ENCODE peak calls at places on chromosomes 6 and 20, in nine cellular contexts. J is stomach, V is choroid plexus epithelial cell, H is tibial nerve, F is left lung, D is retinal pigment epithelial cell, K is right atrium auricular region, T is fibroblast of lung, G is PC-3. Y is an unnamed sample.

GRCh38 chr20:37431786-37432185 is 85.8 kb downstream of the SRC start:
- DNase-seq in T (no peak), G (no peak), H (no peak), J (no peak), F (no peak), D (no peak), K (no peak), V (no peak), Y (no peak)

GRCh38 chr6:75751443-75751842 is 2.4 kb downstream of the MYO6 start:
- DNase-seq in K (no peak), F (no peak), H (no peak), D (no peak), J (no peak), T (peak), G (peak), V (peak), Y (no peak)

GRCh38 chr6:16466778-16467177 is 228.4 kb downstream of the GMPR start:
- DNase-seq in H (no peak), V (no peak), F (no peak), J (no peak), K (no peak), T (no peak), D (no peak), G (no peak), Y (no peak)

GRCh38 chr6:63477422-63478040 is 94.7 kb upstream of the LOC128125822 start:
- DNase-seq in F (no peak), H (no peak), V (no peak), K (no peak), T (no peak), J (no peak), D (no peak), G (no peak), Y (no peak)

GRCh38 chr6:76584121-76584520 is 511.7 kb upstream of the IMPG1 start:
- DNase-seq in D (no peak), F (no peak), K (no peak), G (no peak), V (no peak), H (no peak), T (no peak), J (no peak), Y (no peak)

GRCh38 chr6:15518057-15518456 is 144.8 kb downstream of the DTNBP1 start:
- DNase-seq in K (no peak), H (no peak), G (no peak), V (no peak), T (peak), D (no peak), J (no peak), F (no peak), Y (no peak)

GRCh38 chr6:111723412-111723970 is 117.8 kb upstream of the TRAF3IP2 start:
- DNase-seq in K (no peak), H (no peak), F (no peak), G (no peak), J (no peak), D (no peak), V (no peak), T (peak), Y (no peak)

GRCh38 chr6:33772114-33772830 is 16.7 kb downstream of the LEMD2 start:
- DNase-seq in G (no peak), K (no peak), H (no peak), J (no peak), T (no peak), V (peak), F (peak), D (no peak), Y (no peak)

GRCh38 chr6:28393912-28394662 is 5.5 kb downstream of the ZSCAN12 start:
- DNase-seq in T (no peak), D (no peak), F (no peak), G (peak), J (no peak), K (no peak), V (peak), H (no peak), Y (no peak)

GRCh38 chr6:9431945-9432344 is 982.9 kb downstream of the TFAP2A start:
- DNase-seq in T (no peak), G (no peak), H (no peak), K (no peak), V (no peak), J (no peak), F (no peak), D (no peak), Y (no peak)

GRCh38 chr6:127606131-127606562 is 29.2 kb downstream of the C6orf58 start:
- DNase-seq in T (peak), F (no peak), K (no peak), H (no peak), G (peak), J (no peak), V (peak), D (peak), Y (peak)

GRCh38 chr6:1622851-1623768 is 13.4 kb downstream of the FOXC1 start:
- DNase-seq in T (no peak), H (no peak), J (peak), V (no peak), D (no peak), K (no peak), F (no peak), G (no peak), Y (no peak)

GRCh38 chr20:34546751-34547181 is 11.8 kb upstream of the MAP1LC3A start:
- DNase-seq in F (peak), V (no peak), D (no peak), G (no peak), H (no peak), J (no peak), K (no peak), T (no peak), Y (no peak)

GRCh38 chr6:42263165-42263852 is 45.6 kb upstream of the MRPS10 start:
- DNase-seq in V (no peak), G (no peak), D (no peak), J (no peak), T (no peak), H (no peak), K (no peak), F (no peak), Y (no peak)

GRCh38 chr6:45591816-45592359 is 214.2 kb upstream of the SUPT3H start:
- DNase-seq in T (no peak), G (no peak), K (no peak), V (no peak), H (no peak), F (no peak), J (no peak), D (no peak), Y (no peak)

GRCh38 chr6:84078335-84078734 is 44.8 kb downstream of the MRAP2 start:
- DNase-seq in F (no peak), D (no peak), G (no peak), K (no peak), V (no peak), T (no peak), H (no peak), J (no peak), Y (no peak)

GRCh38 chr6:84081222-84081621 is 47.6 kb downstream of the MRAP2 start:
- DNase-seq in V (no peak), J (no peak), D (no peak), G (no peak), T (no peak), F (no peak), K (no peak), H (no peak), Y (no peak)

GRCh38 chr6:84086545-84087429 is 53.2 kb downstream of the MRAP2 start:
- DNase-seq in T (no peak), G (no peak), J (no peak), F (no peak), D (no peak), V (no peak), K (no peak), H (no peak), Y (no peak)

GRCh38 chr6:84077645-84078044 is 44.1 kb downstream of the MRAP2 start:
- DNase-seq in V (no peak), D (no peak), F (no peak), K (no peak), H (no peak), T (no peak), J (no peak), G (no peak), Y (no peak)

DNA sequence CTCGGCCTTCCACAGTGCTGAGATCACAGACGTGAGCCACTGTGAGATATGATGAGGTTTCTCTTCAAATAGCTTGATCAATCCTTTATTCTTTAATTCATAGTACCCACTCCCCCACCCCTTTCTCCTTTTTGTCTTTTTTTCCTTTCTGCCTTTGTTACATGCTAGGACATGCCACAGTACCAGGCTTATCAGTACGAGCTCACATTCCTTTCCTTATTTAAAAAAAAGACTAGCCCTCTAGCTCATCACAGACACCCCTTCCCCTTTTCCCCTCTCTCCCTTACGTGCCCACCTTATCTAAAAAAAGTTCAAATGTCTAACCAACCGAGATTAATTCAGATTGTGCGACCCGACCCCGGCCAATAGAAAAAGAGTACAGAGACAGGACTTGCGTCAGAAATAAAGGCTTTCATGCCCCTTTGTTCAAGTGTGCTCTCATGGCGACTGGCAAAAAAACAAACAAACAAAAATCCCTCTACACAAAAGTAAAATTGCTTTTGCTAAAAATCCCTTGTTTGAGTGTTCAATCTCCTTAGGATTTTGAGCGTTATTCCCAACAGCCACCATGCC is 49.2 kb downstream of the MRAP2 start:
- DNase-seq in T (no peak), G (no peak), F (no peak), H (no peak), K (no peak), D (no peak), J (no peak), V (no peak), Y (no peak)
- H3K4me3 ChIP-seq in T (no peak), G (no peak), F (no peak), H (no peak), K (no peak), D (no peak), J (no peak), V (no peak), Y (no peak)

DNA sequence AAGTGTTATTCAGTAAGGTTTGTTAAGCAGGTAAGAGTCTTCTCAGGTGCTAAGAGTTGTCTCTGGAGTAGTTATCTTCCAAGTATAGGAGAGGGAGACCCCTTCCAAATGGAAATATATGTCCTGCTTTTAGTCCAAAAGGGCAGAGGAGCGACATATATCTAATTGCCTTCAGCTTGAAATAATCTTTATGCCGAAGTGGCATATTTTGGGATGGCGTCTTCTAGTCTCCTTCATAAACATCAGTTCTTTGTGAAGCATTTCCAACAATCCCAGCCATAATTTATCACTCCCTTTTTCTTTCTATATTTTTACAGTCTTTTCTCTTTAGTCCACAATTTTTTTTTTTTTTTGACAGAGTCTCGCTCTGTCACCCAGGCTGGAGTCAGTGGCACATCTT is 6.0 kb downstream of the TMC2 start:
- DNase-seq in V (no peak), G (no peak), T (no peak), J (no peak), H (no peak), K (no peak), D (no peak), F (no peak), Y (no peak)
- TF ChIP-seq CTCF in V (no peak), G (no peak), T (no peak), J (no peak), H (no peak), K (no peak), D (no peak), F (no peak), Y (no peak)

GRCh38 chr20:47428851-47429336 is 72.4 kb upstream of the ZMYND8 start:
- DNase-seq in V (no peak), T (no peak), G (no peak), H (no peak), J (no peak), K (no peak), D (no peak), F (no peak), Y (no peak)

GRCh38 chr20:47430862-47431588 is 70.7 kb upstream of the NCOA3 start:
- DNase-seq in V (no peak), F (no peak), H (no peak), D (no peak), T (no peak), G (no peak), K (no peak), J (no peak), Y (no peak)

GRCh38 chr20:47429409-47429808 is 72.3 kb upstream of the NCOA3 start:
- DNase-seq in H (no peak), V (no peak), D (no peak), F (no peak), G (no peak), K (no peak), J (no peak), T (no peak), Y (no peak)

GRCh38 chr20:47428164-47428563 is 71.7 kb upstream of the ZMYND8 start:
- DNase-seq in D (no peak), H (no peak), J (no peak), K (no peak), G (no peak), F (no peak), V (no peak), T (no peak), Y (no peak)

DNA sequence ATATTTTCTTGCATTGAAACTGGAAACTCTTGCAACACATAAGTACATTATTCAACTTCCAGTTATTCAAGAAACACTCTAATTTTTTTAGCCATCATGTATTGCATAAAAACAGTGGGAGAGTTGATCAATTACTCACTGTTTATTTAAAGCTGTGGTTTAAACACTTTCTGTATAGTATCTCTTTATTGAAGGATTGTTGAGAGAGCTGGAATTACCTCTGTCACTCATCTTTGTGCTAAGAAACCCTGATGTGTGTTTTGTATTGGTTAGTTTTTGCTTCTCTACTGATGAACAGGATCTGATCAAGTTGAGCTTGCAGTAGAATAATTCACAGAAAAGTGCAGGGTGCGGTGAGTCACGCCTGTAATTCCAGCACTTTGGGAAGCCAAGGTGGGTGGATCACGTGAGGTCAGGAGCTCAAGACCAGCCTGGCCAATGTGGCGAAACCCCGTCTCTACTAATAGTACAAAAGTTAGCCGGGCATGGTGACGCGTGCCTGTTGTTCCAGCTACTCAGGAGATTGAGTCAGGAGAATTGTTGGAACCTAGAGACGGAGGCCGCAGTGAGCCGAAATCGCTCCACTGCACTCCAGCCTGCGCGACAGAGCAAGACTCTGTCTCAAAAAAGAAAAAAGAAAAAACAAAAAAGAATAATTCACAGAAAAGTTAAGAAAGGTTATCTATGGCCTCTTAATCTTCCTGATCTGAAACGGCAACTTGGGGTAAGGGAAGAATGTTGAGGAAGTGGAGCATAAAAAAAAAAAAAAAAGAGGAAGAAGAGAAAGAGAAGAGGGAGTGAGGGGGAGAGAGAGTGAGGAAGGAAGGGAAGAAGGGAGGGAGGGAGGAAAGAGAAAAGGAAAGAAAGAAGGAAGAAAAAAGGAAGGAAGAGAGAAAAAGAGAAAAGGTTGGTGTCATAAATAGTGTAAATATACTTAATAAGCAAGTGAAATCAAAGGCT is 69.2 kb upstream of the NCOA3 start:
- DNase-seq in V (no peak), F (no peak), J (no peak), G (peak), H (no peak), K (peak), T (peak), D (no peak), Y (no peak)
- H3K4me3 ChIP-seq in V (no peak), F (no peak), J (no peak), G (no peak), H (no peak), K (no peak), T (no peak), D (no peak), Y (no peak)

GRCh38 chr6:37561361-37561760 is 61.7 kb upstream of the CCDC167 start:
- DNase-seq in V (no peak), D (no peak), H (no peak), J (no peak), K (no peak), G (no peak), T (no peak), F (no peak), Y (no peak)

GRCh38 chr6:37569999-37570776 is 70.5 kb upstream of the CCDC167 start:
- DNase-seq in J (no peak), G (no peak), V (no peak), K (no peak), T (no peak), F (no peak), H (no peak), D (no peak), Y (no peak)

GRCh38 chr6:37569317-37569716 is 69.6 kb upstream of the CCDC167 start:
- DNase-seq in D (no peak), V (no peak), F (no peak), G (no peak), T (no peak), K (no peak), H (no peak), J (no peak), Y (no peak)

GRCh38 chr6:37566209-37566859 is 66.6 kb upstream of the CCDC167 start:
- DNase-seq in H (no peak), D (no peak), T (peak), G (peak), K (no peak), V (peak), J (peak), F (peak), Y (no peak)

GRCh38 chr6:37565267-37566208 is 65.8 kb upstream of the CCDC167 start:
- DNase-seq in J (no peak), V (no peak), G (no peak), T (peak), D (no peak), H (no peak), K (no peak), F (no peak), Y (no peak)
- TF ChIP-seq CTCF in J (no peak), V (peak), G (no peak), T (no peak), D (peak), H (no peak), K (no peak), F (no peak), Y (no peak)

GRCh38 chr20:9815662-9816061 is 23.2 kb downstream of the PAK5 start:
- DNase-seq in K (no peak), D (no peak), J (no peak), V (no peak), T (no peak), F (no peak), H (no peak), G (no peak), Y (no peak)
- H3K4me3 ChIP-seq in K (no peak), D (no peak), J (no peak), V (no peak), T (no peak), F (no peak), H (no peak), G (no peak), Y (no peak)

GRCh38 chr6:168313371-168314028 is 6.1 kb downstream of the DACT2 start:
- DNase-seq in G (no peak), H (no peak), J (no peak), K (no peak), T (no peak), D (no peak), F (no peak), V (no peak), Y (no peak)

GRCh38 chr6:168318090-168318489 is 1.5 kb downstream of the DACT2 start:
- DNase-seq in F (no peak), V (no peak), K (no peak), H (no peak), G (no peak), T (no peak), D (no peak), J (no peak), Y (no peak)

GRCh38 chr6:168315626-168316025 is 4.0 kb downstream of the DACT2 start:
- DNase-seq in T (no peak), F (no peak), G (no peak), D (no peak), K (no peak), V (no peak), H (no peak), J (no peak), Y (no peak)

GRCh38 chr6:168314029-168314420 is 5.6 kb downstream of the DACT2 start:
- DNase-seq in T (no peak), K (no peak), F (peak), H (no peak), V (no peak), J (no peak), D (no peak), G (no peak), Y (no peak)

DNA sequence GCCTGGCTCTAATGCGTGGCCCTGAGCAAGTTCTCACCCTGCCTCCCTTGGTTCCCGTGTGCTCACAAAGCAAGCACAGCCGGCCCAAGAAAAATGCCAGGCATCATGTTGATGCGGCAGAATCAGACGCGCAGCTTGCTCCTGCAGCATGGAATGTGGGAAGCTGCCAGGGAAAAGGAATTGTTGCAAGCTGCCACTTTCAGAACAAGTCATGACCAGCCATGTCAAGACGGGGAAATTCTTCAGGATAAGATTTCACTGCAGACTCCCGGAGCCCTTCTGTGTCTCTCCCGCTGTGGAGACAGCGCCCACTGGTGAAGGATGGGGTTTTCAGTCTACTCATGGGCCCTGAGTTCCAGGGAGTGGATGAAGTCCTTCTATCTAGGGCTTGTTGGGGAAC is 4.6 kb downstream of the DACT2 start:
- DNase-seq in J (no peak), T (peak), G (no peak), K (no peak), F (no peak), D (no peak), V (peak), H (no peak), Y (no peak)
- TF ChIP-seq CTCF in J (no peak), T (no peak), G (no peak), K (peak), F (peak), D (no peak), V (peak), H (no peak), Y (no peak)

GRCh38 chr20:46810442-46811327 is 84.0 kb upstream of the EYA2 start:
- DNase-seq in V (no peak), D (no peak), H (no peak), G (no peak), T (no peak), F (no peak), J (no peak), K (peak), Y (no peak)

GRCh38 chr20:46809961-46810360 is 84.7 kb upstream of the EYA2 start:
- DNase-seq in K (peak), V (no peak), G (no peak), H (no peak), D (no peak), T (no peak), F (no peak), J (no peak), Y (no peak)

GRCh38 chr20:46808565-46808964 is 86.1 kb upstream of the EYA2 start:
- DNase-seq in V (no peak), H (no peak), K (no peak), J (no peak), F (no peak), D (no peak), T (no peak), G (peak), Y (no peak)

GRCh38 chr20:46814366-46815232 is 80.0 kb upstream of the EYA2 start:
- DNase-seq in H (no peak), T (peak), G (peak), J (peak), V (peak), K (no peak), D (peak), F (no peak), Y (no peak)

GRCh38 chr20:46811328-46812084 is 83.1 kb upstream of the EYA2 start:
- DNase-seq in D (no peak), V (no peak), T (no peak), J (no peak), F (no peak), G (no peak), K (no peak), H (no peak), Y (no peak)
- H3K4me3 ChIP-seq in D (peak), V (no peak), T (no peak), J (peak), F (no peak), G (no peak), K (no peak), H (peak), Y (no peak)